ENCODE peak calls at places on chromosomes 4 and X, in five cellular contexts. O is endodermal cell, D is psoas muscle, M is GM20000, C is NCI-H2081 treated with DMSO at 0.1 percent for 48 hours. V is an unnamed sample.
A peak's percentile ranks its signal among the peaks of the same experiment; 100 is the strongest.

GRCh38 chrX:3468031-3468430 is 121.6 kb upstream of the MXRA5 start:
- DNase-seq in O (peak; percentile 57), C (no peak), M (no peak), D (no peak), V (no peak)

GRCh38 chr4:33883111-33883510 is 2361.2 kb downstream of the ARAP2 start:
- DNase-seq in C (no peak), O (no peak), M (no peak), D (no peak), V (no peak)

GRCh38 chrX:63922221-63922620 is 137.2 kb upstream of the ARHGEF9 start:
- DNase-seq in C (no peak), O (no peak), D (no peak), M (no peak), V (no peak)

GRCh38 chrX:135437867-135438733 is 16.4 kb downstream of the SMIM10L2A start:
- DNase-seq in O (peak; percentile 79), D (no peak), C (no peak), M (no peak), V (no peak)

GRCh38 chr4:54403700-54404453 is 174.8 kb downstream of the PDGFRA start:
- DNase-seq in C (no peak), D (no peak), M (no peak), O (no peak), V (no peak)

GRCh38 chrX:69535661-69536060 is 31.5 kb downstream of the NALF2 start:
- DNase-seq in M (no peak), D (no peak), O (peak; percentile 15), C (no peak), V (no peak)

GRCh38 chr4:101188906-101189305 is 158.4 kb downstream of the PPP3CA start:
- DNase-seq in M (no peak), O (no peak), C (no peak), D (no peak), V (no peak)

GRCh38 chr4:8328456-8328855 is 58.9 kb downstream of the HTRA3 start:
- DNase-seq in M (no peak), O (peak; percentile 18), D (no peak), C (no peak), V (no peak)

GRCh38 chrX:23008431-23009099 is 8.8 kb downstream of the DDX53 start:
- DNase-seq in O (no peak), D (no peak), M (no peak), C (no peak), V (no peak)

GRCh38 chr4:113849771-113850170 is 88.2 kb upstream of the CAMK2D start:
- DNase-seq in C (no peak), O (no peak), D (no peak), M (no peak), V (no peak)

GRCh38 chr4:84224522-84224921 is 274.6 kb downstream of the NKX6-1 start:
- DNase-seq in O (no peak), C (no peak), M (no peak), D (no peak), V (no peak)

GRCh38 chr4:187172340-187172761 is 448.7 kb upstream of the FAT1 start:
- DNase-seq in D (no peak), M (no peak), C (no peak), O (no peak), V (peak; percentile 40)

GRCh38 chr4:15956179-15956850 is 6.7 kb downstream of the FGFBP2 start:
- DNase-seq in O (peak; percentile 97), M (peak; percentile 77), C (peak; percentile 32), D (peak; percentile 83), V (peak; percentile 95)

GRCh38 chrX:68665502-68665901 is 18.0 kb downstream of the STARD8 start:
- DNase-seq in O (no peak), M (no peak), C (no peak), D (peak; percentile 57), V (no peak)

GRCh38 chrX:132488092-132488749 is 617 bp downstream of the MBNL3 start:
- DNase-seq in D (no peak), M (no peak), O (no peak), C (no peak), V (no peak)

GRCh38 chr4:875818-876423 is 50.0 kb upstream of the CPLX1 start:
- DNase-seq in M (no peak), D (no peak), C (no peak), O (no peak), V (no peak)

GRCh38 chr4:108512615-108513505 is 107.5 kb upstream of the RPL34 start:
- DNase-seq in D (no peak), O (peak; percentile 77), M (no peak), C (no peak), V (no peak)

GRCh38 chr4:182697094-182697493 is 220.1 kb downstream of the DCTD start:
- DNase-seq in C (no peak), D (no peak), M (no peak), O (no peak), V (no peak)

GRCh38 chr4:83267121-83267834 is 17.3 kb downstream of the COQ2 start:
- DNase-seq in C (no peak), D (no peak), M (no peak), O (no peak), V (no peak)

GRCh38 chr4:100651499-100652165 is 133.8 kb upstream of the EMCN start:
- DNase-seq in M (no peak), C (no peak), D (no peak), O (no peak), V (no peak)

GRCh38 chr4:115537387-115537786 is 424.0 kb upstream of the NDST4 start:
- DNase-seq in M (no peak), D (no peak), C (no peak), O (no peak), V (no peak)

GRCh38 chr4:152953514-152953913 is 17.4 kb downstream of the FHDC1 start:
- DNase-seq in M (no peak), C (no peak), D (no peak), O (no peak), V (no peak)

GRCh38 chr4:66178901-66179300 is 508.6 kb upstream of the EPHA5 start:
- DNase-seq in O (no peak), C (no peak), M (no peak), D (no peak), V (no peak)

GRCh38 chr4:51842167-51842553 is 793 bp upstream of the DCUN1D4 start:
- DNase-seq in C (no peak), O (no peak), D (no peak), M (peak; percentile 16), V (peak; percentile 37)

GRCh38 chr4:187632260-187633010 is 363.1 kb upstream of the ZFP42 start:
- DNase-seq in C (no peak), O (no peak), D (no peak), M (no peak), V (no peak)

GRCh38 chr4:69534697-69535096 is 39.0 kb upstream of the UGT2B4 start:
- DNase-seq in C (no peak), M (no peak), D (no peak), O (no peak), V (no peak)

GRCh38 chr4:134628074-134628473 is 426.5 kb upstream of the PABPC4L start:
- DNase-seq in O (no peak), D (no peak), C (no peak), M (no peak), V (no peak)

GRCh38 chr4:48228887-48229462 is 40.7 kb downstream of the TEC start:
- DNase-seq in O (no peak), C (no peak), M (no peak), D (no peak), V (no peak)

GRCh38 chr4:29722253-29722652 is 997.9 kb upstream of the PCDH7 start:
- DNase-seq in C (no peak), D (no peak), M (no peak), O (no peak), V (no peak)